ENCODE peak calls at places on chromosomes 16 and 17, in seven cellular contexts. P, Y, T, Z, M, G and B are unnamed samples.

GRCh38 chr17:42107597-42108576 is 4.6 kb downstream of the DHX58 start:
- DNase-seq in T (peak), G (peak), P (peak), Y (peak), M (peak), Z (peak), B (peak)

GRCh38 chr16:66976746-66977145 is 11.6 kb upstream of the CES4A start:
- DNase-seq in Y (no peak), G (no peak), P (no peak), M (no peak), T (no peak), Z (peak), B (no peak)

GRCh38 chr17:73798111-73798748 is 154.0 kb upstream of the SDK2 start:
- DNase-seq in G (no peak), Z (peak), P (no peak), Y (peak), T (no peak), M (no peak), B (no peak)

GRCh38 chr17:73347355-73347754 is 35.6 kb upstream of the CDC42EP4 start:
- DNase-seq in T (no peak), Y (no peak), Z (no peak), M (no peak), P (no peak), G (no peak), B (no peak)

GRCh38 chr16:82630219-82630618 is 3.5 kb downstream of the CDH13 start:
- DNase-seq in M (no peak), Z (peak), Y (peak), T (no peak), G (no peak), P (no peak), B (no peak)

GRCh38 chr17:33962857-33963655 is 292.0 kb upstream of the CCL2 start:
- DNase-seq in G (no peak), Y (no peak), Z (no peak), P (no peak), T (no peak), M (no peak), B (no peak)

GRCh38 chr16:88685156-88686061 is 898 bp downstream of the SNAI3 start:
- DNase-seq in Y (peak), G (peak), P (no peak), M (no peak), T (no peak), Z (peak), B (no peak)

GRCh38 chr16:59198487-59198886 is 464.4 kb upstream of the GOT2 start:
- DNase-seq in Z (no peak), Y (no peak), P (no peak), M (no peak), G (no peak), T (no peak), B (no peak)

GRCh38 chr16:67397451-67397801 is 4.1 kb upstream of the TPPP3 start:
- DNase-seq in G (no peak), Z (peak), M (no peak), Y (no peak), T (no peak), P (no peak), B (no peak)

GRCh38 chr16:84084570-84085270 is 32.0 kb downstream of the MBTPS1 start:
- DNase-seq in G (peak), M (peak), Y (peak), P (peak), T (peak), Z (peak), B (peak)

GRCh38 chr17:4823373-4824089 is 9.6 kb upstream of the MINK1 start:
- DNase-seq in T (no peak), G (no peak), M (no peak), Y (no peak), P (no peak), Z (no peak), B (no peak)

GRCh38 chr16:48879173-48879926 is 269.4 kb upstream of the N4BP1 start:
- DNase-seq in T (no peak), M (no peak), Z (no peak), G (no peak), Y (no peak), P (no peak), B (no peak)

GRCh38 chr17:37417852-37418251 is 11.2 kb downstream of the TADA2A start:
- DNase-seq in G (no peak), Y (peak), M (no peak), Z (peak), T (no peak), P (no peak), B (no peak)

GRCh38 chr17:45889579-45889978 is 4.8 kb upstream of the MAPT start:
- DNase-seq in T (no peak), M (peak), P (no peak), Z (no peak), Y (no peak), G (no peak), B (peak)

GRCh38 chr16:22721497-22722100 is 92.4 kb upstream of the HS3ST2 start:
- DNase-seq in Y (no peak), G (no peak), M (no peak), P (no peak), T (no peak), Z (no peak), B (no peak)

GRCh38 chr17:63434951-63435571 is 11.0 kb downstream of the CYB561 start:
- DNase-seq in P (no peak), Z (no peak), G (no peak), Y (peak), M (peak), T (no peak), B (no peak)

GRCh38 chr16:23514381-23515152 is 4.3 kb upstream of the GGA2 start:
- DNase-seq in G (no peak), Z (no peak), T (no peak), M (no peak), Y (no peak), P (no peak), B (no peak)

GRCh38 chr17:46882666-46883065 is 31.3 kb downstream of the WNT9B start:
- DNase-seq in M (no peak), T (no peak), Y (no peak), Z (no peak), G (no peak), P (no peak), B (no peak)

GRCh38 chr17:3558603-3559269 is 1.1 kb upstream of the TRPV3 start:
- DNase-seq in Z (peak), G (peak), P (no peak), T (no peak), Y (peak), M (peak), B (no peak)

GRCh38 chr17:6639014-6639650 is 1.4 kb downstream of the KIAA0753 start:
- DNase-seq in M (no peak), T (no peak), Y (no peak), Z (no peak), P (no peak), G (no peak), B (no peak)

GRCh38 chr16:53946745-53947386 is 242.9 kb downstream of the FTO start:
- DNase-seq in M (no peak), Z (no peak), P (no peak), T (no peak), G (no peak), Y (no peak), B (no peak)

GRCh38 chr17:44039829-44040635 is 25.3 kb upstream of the TMEM101 start:
- DNase-seq in P (no peak), Z (peak), T (no peak), Y (peak), G (peak), M (no peak), B (no peak)

GRCh38 chr16:50879873-50880695 is 138.2 kb downstream of the CYLD start:
- DNase-seq in P (no peak), T (peak), M (peak), Z (no peak), Y (no peak), G (peak), B (peak)

GRCh38 chr17:80738020-80738380 is 193.4 kb downstream of the RPTOR start:
- DNase-seq in G (no peak), Y (no peak), T (no peak), M (no peak), P (no peak), Z (no peak), B (no peak)

GRCh38 chr16:56593573-56594291 is 4.4 kb downstream of the MT3 start:
- DNase-seq in M (no peak), T (no peak), Y (no peak), P (no peak), G (no peak), Z (no peak), B (no peak)

GRCh38 chr16:24543949-24544348 is 4.6 kb downstream of the RBBP6 start:
- DNase-seq in M (no peak), Y (no peak), P (no peak), T (no peak), G (no peak), Z (no peak), B (no peak)

GRCh38 chr16:11254913-11255736 is 879 bp downstream of the SOCS1 start:
- DNase-seq in T (peak), G (peak), M (no peak), P (no peak), Y (peak), Z (peak), B (no peak)

GRCh38 chr16:88770459-88771293 is 14.3 kb downstream of the PIEZO1 start:
- DNase-seq in M (peak), Y (peak), T (peak), G (peak), Z (peak), P (peak), B (peak)

GRCh38 chr16:77585379-77585778 is 136.9 kb upstream of the NUDT7 start:
- DNase-seq in Z (peak), T (no peak), P (no peak), Y (peak), G (no peak), M (no peak), B (no peak)

GRCh38 chr16:58025351-58026138 is at the start of gene MMP15:
- DNase-seq in P (peak), M (peak), Z (peak), Y (peak), T (peak), G (peak), B (peak)

GRCh38 chr17:34368455-34369195 is 5.6 kb upstream of the CCL1 start:
- DNase-seq in M (no peak), P (no peak), Y (no peak), G (no peak), T (no peak), Z (no peak), B (no peak)

GRCh38 chr16:78695371-78695770 is 595.9 kb downstream of the WWOX start:
- DNase-seq in P (no peak), Y (no peak), G (no peak), Z (no peak), M (no peak), T (no peak), B (no peak)

GRCh38 chr17:80029235-80029974 is 6.3 kb downstream of the TBC1D16 start:
- DNase-seq in M (no peak), P (no peak), Y (peak), G (peak), Z (peak), T (no peak), B (peak)

GRCh38 chr16:57563487-57563750 is 21.0 kb downstream of the ADGRG5 start:
- DNase-seq in Y (no peak), G (no peak), T (no peak), Z (no peak), M (no peak), P (no peak), B (no peak)

GRCh38 chr17:79835953-79836951 is 3.0 kb downstream of the CBX4 start:
- DNase-seq in M (peak), Z (peak), Y (peak), P (peak), T (no peak), G (peak), B (peak)

GRCh38 chr17:10063730-10064221 is 134.6 kb downstream of the GAS7 start:
- DNase-seq in Y (peak), M (no peak), G (peak), Z (peak), P (no peak), T (no peak), B (no peak)

GRCh38 chr16:74019608-74020007 is 277.0 kb upstream of the PSMD7 start:
- DNase-seq in Y (no peak), T (no peak), P (no peak), M (peak), G (peak), Z (no peak), B (peak)

GRCh38 chr16:82524939-82525338 is 101.8 kb upstream of the CDH13 start:
- DNase-seq in P (no peak), Y (no peak), Z (no peak), G (no peak), M (no peak), T (no peak), B (no peak)

GRCh38 chr17:29546085-29546484 is 20.8 kb downstream of the ABHD15 start:
- DNase-seq in Z (peak), Y (no peak), M (no peak), G (peak), P (no peak), T (no peak), B (no peak)

GRCh38 chr17:61409301-61410099 is 9.9 kb downstream of the TBX2 start:
- DNase-seq in M (peak), Z (peak), T (no peak), G (peak), Y (peak), P (no peak), B (no peak)

DNA sequence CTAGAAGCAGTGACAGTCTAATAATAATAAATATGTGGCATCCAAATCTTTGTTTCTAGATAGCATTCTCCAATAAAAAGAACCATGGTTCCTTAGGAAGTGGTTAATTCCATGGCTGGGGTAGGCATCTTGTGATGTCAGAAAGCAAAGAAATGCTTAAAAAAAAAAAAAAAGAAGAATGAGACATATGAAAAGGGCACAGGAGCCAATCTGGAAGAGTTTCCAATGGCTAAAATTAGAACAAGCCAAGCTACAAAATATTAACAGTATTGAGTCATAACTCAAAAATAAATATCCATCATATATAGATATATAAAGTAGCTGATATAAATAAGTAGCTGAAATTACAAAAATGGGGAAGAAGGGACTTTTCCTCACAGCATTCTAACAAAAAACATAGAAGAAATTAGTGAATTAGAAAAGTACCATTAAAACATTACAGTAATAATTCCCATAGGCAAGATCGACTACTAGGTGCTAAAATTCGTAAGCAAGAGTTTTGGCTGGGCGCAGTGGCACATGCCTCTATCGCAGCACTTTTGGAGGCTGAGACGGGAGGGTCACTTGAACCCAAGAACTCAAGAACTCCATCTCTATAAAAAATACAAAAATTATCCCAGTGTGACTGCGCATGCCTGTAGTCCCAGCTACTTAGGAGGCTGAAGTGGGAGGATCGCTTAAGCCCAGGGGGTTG is 111.3 kb downstream of the TRIM37 start:
- DNase-seq in Y (peak), P (no peak), M (no peak), G (no peak), T (no peak), Z (no peak), B (no peak)
- H2AK5ac ChIP-seq in Y (no peak), P (no peak), M (no peak), G (no peak), T (no peak), Z (peak), B (no peak)

DNA sequence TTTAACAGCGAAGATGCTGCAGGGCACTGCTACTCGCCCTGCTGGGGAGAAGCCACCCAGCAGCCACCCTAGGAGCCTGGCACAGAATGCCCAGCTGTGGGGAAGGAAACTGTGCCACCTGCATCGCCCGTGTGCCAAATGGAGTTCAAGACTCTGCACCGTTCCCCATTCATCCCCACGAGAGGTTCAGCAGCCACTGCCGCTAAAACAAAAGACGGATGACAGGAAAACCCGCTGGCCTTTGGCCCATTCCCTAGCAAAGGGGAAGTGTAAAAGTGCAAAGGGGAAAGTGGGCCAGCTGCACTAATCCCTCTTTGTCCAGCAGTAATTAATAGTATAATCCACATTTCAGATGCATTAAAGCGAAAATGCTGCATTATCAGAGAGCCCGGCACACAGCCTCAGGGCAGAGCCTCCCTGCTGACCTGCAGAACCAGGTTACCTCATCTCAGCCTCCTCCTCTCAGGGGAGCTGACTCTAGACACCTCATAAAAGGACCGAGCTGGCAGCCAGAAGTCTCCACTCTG is 37.7 kb downstream of the ZFHX3 start:
- DNase-seq in T (no peak), Z (no peak), Y (no peak), M (no peak), P (no peak), G (peak), B (no peak)
- H2AK5ac ChIP-seq in T (no peak), Z (no peak), Y (peak), M (no peak), P (no peak), G (peak), B (no peak)

GRCh38 chr17:16504974-16505373 is 13.0 kb upstream of the LRRC75A start:
- DNase-seq in Y (no peak), P (no peak), Z (no peak), M (no peak), G (peak), T (no peak), B (no peak)
- H2AK5ac ChIP-seq in Y (no peak), P (no peak), Z (no peak), M (no peak), G (no peak), T (no peak), B (no peak)

GRCh38 chr16:751152-752007 is 9.2 kb upstream of the MSLN start:
- DNase-seq in P (no peak), G (no peak), Z (no peak), M (no peak), Y (no peak), T (no peak), B (no peak)

GRCh38 chr16:749010-749409 is 8.2 kb upstream of the CIAO3 start:
- DNase-seq in G (peak), Y (peak), T (no peak), Z (peak), P (no peak), M (no peak), B (no peak)

GRCh38 chr16:754208-755097 is 6.1 kb upstream of the MSLN start:
- DNase-seq in M (no peak), P (no peak), Y (no peak), Z (no peak), G (no peak), T (no peak), B (no peak)

GRCh38 chr16:750454-750853 is 9.7 kb upstream of the CIAO3 start:
- DNase-seq in Z (no peak), P (no peak), M (no peak), Y (no peak), G (no peak), T (no peak), B (no peak)

GRCh38 chr16:752008-752315 is 8.6 kb upstream of the MSLN start:
- DNase-seq in M (no peak), T (no peak), P (no peak), Y (no peak), G (no peak), Z (no peak), B (no peak)
- H2AK5ac ChIP-seq in M (no peak), T (peak), P (no peak), Y (no peak), G (no peak), Z (no peak), B (no peak)

GRCh38 chr17:49835472-49835871 is 12.4 kb downstream of the TAC4 start:
- DNase-seq in M (no peak), Z (no peak), P (no peak), G (no peak), Y (no peak), T (no peak), B (no peak)
- H2AK5ac ChIP-seq in M (no peak), Z (peak), P (no peak), G (no peak), Y (peak), T (no peak), B (no peak)

GRCh38 chr17:16917995-16918394 is 53.9 kb downstream of the TNFRSF13B start:
- DNase-seq in G (no peak), T (no peak), Z (no peak), Y (no peak), P (no peak), M (no peak), B (no peak)

GRCh38 chr17:16916557-16916920 is 55.4 kb downstream of the TNFRSF13B start:
- DNase-seq in M (no peak), Z (no peak), T (no peak), P (no peak), Y (no peak), G (no peak), B (no peak)

GRCh38 chr17:16920628-16921020 is 51.3 kb downstream of the TNFRSF13B start:
- DNase-seq in M (no peak), Z (no peak), Y (no peak), T (no peak), P (no peak), G (no peak), B (no peak)

GRCh38 chr17:16919663-16920627 is 52.0 kb downstream of the TNFRSF13B start:
- DNase-seq in Z (no peak), P (no peak), T (no peak), Y (no peak), G (no peak), M (peak), B (peak)

DNA sequence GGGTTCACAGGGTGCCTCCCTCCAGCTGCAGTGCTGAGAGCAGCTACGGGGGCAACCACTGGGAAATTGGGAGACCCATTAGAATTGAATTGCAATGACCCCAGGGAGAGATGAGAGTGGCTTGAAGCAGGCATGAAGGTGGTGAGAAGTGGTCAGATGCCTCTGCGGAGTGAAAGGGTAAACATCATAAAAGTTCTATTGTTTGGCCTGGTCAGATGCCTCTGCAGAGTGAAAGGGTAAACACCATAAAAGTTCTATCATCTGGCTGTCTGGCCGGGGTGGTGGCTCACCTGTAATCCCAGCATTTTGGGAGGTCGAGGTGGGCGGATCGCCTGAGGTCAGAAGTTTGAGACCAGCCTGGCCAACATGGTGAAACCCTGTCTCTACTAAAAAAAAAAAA is 53.5 kb downstream of the TNFRSF13B start:
- DNase-seq in P (no peak), M (no peak), G (no peak), T (no peak), Z (no peak), Y (no peak), B (no peak)
- H2AK5ac ChIP-seq in P (no peak), M (no peak), G (no peak), T (peak), Z (no peak), Y (no peak), B (no peak)

GRCh38 chr17:76521262-76521661 is 16.2 kb downstream of the CYGB start:
- DNase-seq in G (no peak), Y (no peak), T (no peak), M (no peak), Z (no peak), P (no peak), B (no peak)
- H2AK5ac ChIP-seq in G (no peak), Y (no peak), T (peak), M (no peak), Z (no peak), P (no peak), B (no peak)